ENCODE peak calls at places on chromosome 5, in six cellular contexts. Q is CD4-positive, CD25-positive, alpha-beta regulatory T cell; H is Right ventricle myocardium superior; L is SW480; I is cardiac muscle cell; N is left colon. D is an unnamed sample.
A peak's percentile ranks its signal among the peaks of the same experiment; 100 is the strongest.

GRCh38 chr5:95007953-95008596 is 276.8 kb downstream of the MCTP1 start:
- DNase-seq in N (no peak), I (no peak), Q (no peak), H (no peak), L (no peak), D (no peak)

GRCh38 chr5:103066346-103066745 is 53.6 kb downstream of the GIN1 start:
- DNase-seq in H (no peak), I (no peak), Q (no peak), N (no peak), L (no peak), D (no peak)

GRCh38 chr5:124692324-124692723 is 54.1 kb downstream of the ZNF608 start:
- DNase-seq in L (no peak), H (no peak), N (no peak), Q (no peak), I (no peak), D (no peak)

GRCh38 chr5:50562694-50563093 is 103.7 kb upstream of the PARP8 start:
- DNase-seq in L (no peak), N (no peak), H (no peak), I (no peak), Q (no peak), D (no peak)

GRCh38 chr5:76763136-76763535 is 47.2 kb downstream of the F2R start:
- DNase-seq in L (no peak), Q (no peak), I (no peak), H (no peak), N (no peak), D (no peak)

GRCh38 chr5:80761176-80761575 is 106.4 kb upstream of the DHFR start:
- DNase-seq in H (no peak), Q (no peak), I (no peak), L (peak; percentile 7), N (no peak), D (no peak)

GRCh38 chr5:95644351-95645042 is 2.1 kb upstream of the RFESD start:
- DNase-seq in L (peak; percentile 79), N (peak; percentile 43), I (peak; percentile 67), Q (peak; percentile 43), H (no peak), D (peak; percentile 32)

GRCh38 chr5:181217805-181218065 is 5.3 kb upstream of the TRIM41 start:
- DNase-seq in H (no peak), Q (no peak), N (no peak), L (no peak), I (peak; percentile 21), D (no peak)

GRCh38 chr5:31954091-31954490 is 220.0 kb downstream of the GOLPH3 start:
- DNase-seq in Q (no peak), N (no peak), I (no peak), L (no peak), H (no peak), D (no peak)

GRCh38 chr5:35608881-35609779 is 8.5 kb upstream of the SPEF2 start:
- DNase-seq in H (no peak), N (peak; percentile 47), Q (no peak), L (peak; percentile 96), I (no peak), D (no peak)

GRCh38 chr5:74206571-74207550 is 433.7 kb downstream of the ENC1 start:
- DNase-seq in Q (no peak), H (peak; percentile 75), L (peak; percentile 5), I (no peak), N (no peak), D (peak; percentile 97)

GRCh38 chr5:16713386-16713928 is 96.7 kb upstream of the RETREG1 start:
- DNase-seq in I (peak; percentile 43), L (no peak), H (no peak), Q (no peak), N (no peak), D (peak; percentile 67)

GRCh38 chr5:159163027-159163699 is 46.2 kb downstream of the RNF145 start:
- DNase-seq in Q (no peak), H (no peak), N (no peak), I (no peak), L (peak; percentile 75), D (no peak)

GRCh38 chr5:142521706-142522105 is 164.2 kb downstream of the FGF1 start:
- DNase-seq in H (no peak), L (no peak), N (no peak), I (no peak), Q (no peak), D (no peak)

GRCh38 chr5:81749562-81750307 is 1.2 kb downstream of the SSBP2 start:
- DNase-seq in N (peak; percentile 27), I (peak; percentile 69), H (peak; percentile 60), L (peak; percentile 42), Q (peak; percentile 45), D (peak; percentile 9)

GRCh38 chr5:173707392-173707791 is 90.9 kb upstream of the BOD1 start:
- DNase-seq in I (no peak), H (peak; percentile 68), N (no peak), Q (no peak), L (no peak), D (no peak)

GRCh38 chr5:147290261-147290660 is 55.4 kb downstream of the STK32A start:
- DNase-seq in I (no peak), L (no peak), Q (no peak), H (peak; percentile 52), N (no peak), D (peak; percentile 85)

GRCh38 chr5:53858700-53859456 is 298.4 kb downstream of the NDUFS4 start:
- DNase-seq in I (no peak), N (no peak), L (no peak), Q (no peak), H (no peak), D (no peak)

GRCh38 chr5:157481255-157481654 is 21.2 kb downstream of the NIPAL4 start:
- DNase-seq in N (no peak), I (no peak), L (no peak), H (no peak), Q (no peak), D (no peak)

GRCh38 chr5:141995656-141996055 is 17.2 kb downstream of the GNPDA1 start:
- DNase-seq in H (no peak), L (no peak), I (no peak), Q (no peak), N (no peak), D (no peak)

GRCh38 chr5:80998590-80998979 is 38.4 kb downstream of the RASGRF2 start:
- DNase-seq in N (no peak), Q (no peak), L (no peak), I (no peak), H (no peak), D (no peak)

GRCh38 chr5:151740958-151741373 is 17.5 kb downstream of the ATOX1 start:
- DNase-seq in H (no peak), L (no peak), Q (no peak), N (no peak), I (no peak), D (no peak)

GRCh38 chr5:72326298-72326649 is 6.1 kb downstream of the PTCD2 start:
- DNase-seq in H (no peak), L (no peak), I (no peak), N (no peak), Q (no peak), D (no peak)

GRCh38 chr5:36836831-36837230 is 39.7 kb upstream of the NIPBL start:
- DNase-seq in H (no peak), I (no peak), Q (no peak), N (no peak), L (no peak), D (no peak)